ENCODE peak calls at places on chromosome 15, in ten cellular contexts. W is GM13977, I is uterus, T is bronchial epithelial cell, S is upper lobe of right lung, H is nephron progenitor cell, Z is AG10803, B is GM10248, C is RWPE1, K is cardiac fibroblast. V is an unnamed sample.

GRCh38 chr15:96232335-96232734 is 98.2 kb upstream of the NR2F2 start:
- DNase-seq in H (no peak), T (no peak), Z (no peak), K (no peak), W (no peak), B (no peak), S (no peak), I (no peak), C (no peak), V (no peak)

GRCh38 chr15:94000603-94001002 is 230.8 kb upstream of the MCTP2 start:
- DNase-seq in S (no peak), K (no peak), B (no peak), I (no peak), T (no peak), W (no peak), C (no peak), Z (no peak), H (no peak), V (no peak)

GRCh38 chr15:98689431-98689861 is 41.1 kb downstream of the IGF1R start:
- DNase-seq in H (no peak), Z (peak), T (peak), C (peak), I (no peak), B (no peak), S (no peak), K (peak), W (no peak), V (no peak)

GRCh38 chr15:100186366-100186765 is 155.4 kb downstream of the ADAMTS17 start:
- DNase-seq in W (no peak), C (no peak), B (no peak), Z (no peak), T (no peak), I (no peak), S (no peak), K (no peak), H (no peak), V (no peak)

GRCh38 chr15:40929730-40930429 is 740 bp downstream of the DLL4 start:
- DNase-seq in S (peak), C (no peak), I (no peak), W (no peak), B (no peak), Z (peak), K (peak), T (no peak), H (peak), V (peak)

GRCh38 chr15:88126695-88127476 is 129.7 kb downstream of the NTRK3 start:
- DNase-seq in Z (peak), S (no peak), B (no peak), W (no peak), I (no peak), T (no peak), H (no peak), C (no peak), K (no peak), V (no peak)

GRCh38 chr15:65212097-65212496 is 824 bp upstream of the CILP start:
- DNase-seq in W (peak), B (peak), I (no peak), T (no peak), C (no peak), K (no peak), Z (no peak), H (no peak), S (no peak), V (no peak)

GRCh38 chr15:82950746-82951370 is 1.7 kb downstream of the HOMER2 start:
- DNase-seq in I (no peak), T (no peak), S (no peak), B (peak), K (no peak), W (peak), H (no peak), Z (peak), C (no peak), V (no peak)

DNA sequence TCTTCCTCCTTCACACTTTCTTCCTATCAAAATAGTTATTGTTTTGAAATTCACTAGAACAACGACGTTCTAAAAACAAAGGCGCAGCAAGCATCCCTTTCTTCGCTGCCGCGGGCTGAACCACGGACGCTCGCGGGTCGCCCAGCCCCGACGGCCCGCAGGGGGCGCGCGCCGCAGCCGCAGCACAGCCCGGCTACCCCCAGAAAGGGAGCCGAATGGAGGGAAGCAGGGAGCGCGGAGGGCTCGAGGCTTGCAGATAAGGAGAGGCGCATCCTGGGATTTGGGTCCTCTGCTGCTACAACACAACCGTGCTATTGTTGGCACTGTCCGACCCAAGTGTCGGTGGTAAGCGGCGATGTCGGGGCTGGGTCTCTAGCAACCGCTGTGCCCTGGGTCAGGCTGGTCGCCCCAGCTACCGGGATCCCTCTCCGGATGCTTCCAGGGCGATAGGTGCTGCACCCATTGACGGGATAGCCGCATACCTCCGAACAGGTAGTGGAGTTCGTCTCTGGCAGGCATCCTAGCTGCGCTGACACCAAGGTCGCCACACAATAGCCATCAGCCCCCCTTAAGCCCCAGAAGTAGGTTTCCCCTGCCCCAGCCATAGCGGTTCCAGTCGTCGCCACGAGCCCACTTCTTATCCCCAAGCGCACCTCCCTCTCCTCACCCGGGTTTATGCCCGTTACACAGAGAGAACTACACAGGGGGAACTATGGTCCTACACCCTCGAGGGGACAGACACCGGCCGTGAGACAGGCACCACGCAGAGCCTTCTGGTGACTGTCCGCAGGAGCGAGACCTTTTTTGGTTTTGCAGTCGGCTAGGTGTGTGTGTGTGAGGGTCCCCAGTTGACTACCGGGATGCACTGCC is 6.0 kb downstream of the ONECUT1 start:
- DNase-seq in H (peak), Z (no peak), C (peak), I (no peak), K (no peak), B (no peak), T (no peak), W (no peak), S (peak), V (peak)
- TF ChIP-seq CTCF in H (peak), Z (no peak), C (peak), I (peak), K (peak), B (no peak), T (peak), W (peak), S (peak), V (peak)

DNA sequence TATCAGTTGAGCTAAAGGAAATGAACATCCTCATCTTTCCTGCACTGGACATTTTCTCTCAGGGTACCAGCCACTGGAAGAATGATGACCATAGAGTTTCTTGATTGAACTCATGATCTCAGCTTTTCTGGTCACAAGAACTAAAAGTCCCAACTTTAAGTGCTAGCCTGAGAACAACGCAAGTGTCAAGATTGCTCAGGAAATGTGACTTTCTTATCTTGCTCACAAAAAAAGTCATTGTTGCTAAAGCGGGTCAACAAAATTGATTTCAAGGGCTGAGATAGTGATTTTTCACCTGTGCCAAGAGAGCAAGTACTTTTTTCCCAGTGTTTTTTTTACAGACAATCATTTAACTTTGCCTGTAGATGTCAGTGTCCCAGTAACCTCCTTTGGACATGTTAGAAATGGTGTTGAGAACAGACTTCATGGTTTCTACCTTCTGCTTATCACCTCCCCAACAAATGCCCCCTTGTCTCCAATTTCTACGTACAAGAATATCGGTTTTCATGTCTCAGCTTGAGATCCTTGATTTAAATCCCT is 125.9 kb downstream of the SEMA6D start:
- DNase-seq in Z (no peak), T (no peak), I (no peak), K (no peak), S (no peak), B (no peak), W (no peak), H (no peak), C (no peak), V (no peak)
- TF ChIP-seq CTCF in Z (no peak), T (no peak), I (no peak), K (no peak), S (no peak), B (no peak), W (no peak), H (no peak), C (no peak), V (no peak)

GRCh38 chr15:35545825-35546580 is at the start of gene DPH6:
- DNase-seq in H (peak), T (peak), K (peak), C (peak), S (peak), Z (peak), B (peak), W (peak), I (peak), V (peak)

GRCh38 chr15:35547775-35548364 is 1.9 kb upstream of the DPH6 start:
- DNase-seq in B (no peak), I (no peak), W (no peak), Z (no peak), T (no peak), S (no peak), K (no peak), C (no peak), H (peak), V (peak)

GRCh38 chr15:35548435-35548834 is 2.5 kb upstream of the DPH6 start:
- DNase-seq in I (no peak), B (no peak), K (no peak), Z (no peak), S (no peak), H (no peak), W (no peak), T (peak), C (no peak), V (no peak)

GRCh38 chr15:35546581-35547381 is 816 bp upstream of the DPH6 start:
- DNase-seq in I (no peak), B (no peak), H (no peak), Z (no peak), C (peak), W (no peak), S (no peak), K (no peak), T (no peak), V (no peak)

DNA sequence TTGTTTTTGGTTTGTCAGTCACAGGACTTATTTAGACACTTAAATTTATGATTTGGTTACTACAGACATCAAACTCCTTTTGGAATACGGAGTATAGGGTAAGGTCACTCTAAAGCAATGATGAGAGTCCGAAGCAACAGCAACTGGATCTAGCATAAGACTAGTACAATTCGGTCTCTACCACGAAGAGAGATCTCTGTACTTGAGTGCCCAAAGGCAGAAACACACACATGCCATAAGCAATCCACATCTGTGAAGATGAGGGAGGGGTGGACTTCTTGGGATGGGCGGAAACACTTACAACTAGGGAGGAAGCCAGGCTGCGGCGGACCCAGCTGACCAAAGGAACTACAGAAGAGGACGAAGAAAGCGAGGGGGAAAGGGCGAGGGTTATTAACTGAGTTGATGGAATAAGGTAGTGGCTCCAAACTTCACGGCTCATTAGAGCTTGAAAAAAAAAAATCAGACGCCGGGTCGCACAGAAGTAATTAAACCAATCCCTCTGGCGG is 595 bp downstream of the DPH6 start:
- DNase-seq in T (peak), K (peak), I (peak), B (peak), S (peak), W (peak), H (peak), Z (peak), C (peak), V (peak)
- TF ChIP-seq CTCF in T (no peak), K (peak), I (no peak), B (no peak), S (no peak), W (no peak), H (no peak), Z (no peak), C (no peak), V (peak)

GRCh38 chr15:25710184-25710583 is 152.9 kb downstream of the ATP10A start:
- DNase-seq in K (peak), C (no peak), Z (peak), H (peak), T (no peak), I (no peak), B (peak), W (no peak), S (peak), V (peak)
- TF ChIP-seq CTCF in K (peak), C (peak), Z (peak), H (peak), T (peak), I (peak), B (peak), W (peak), S (peak), V (peak)

GRCh38 chr15:74825895-74826294 is 532 bp upstream of the CPLX3 start:
- DNase-seq in S (no peak), Z (no peak), H (no peak), C (no peak), B (no peak), W (no peak), T (no peak), I (no peak), K (no peak), V (no peak)
- TF ChIP-seq CTCF in S (no peak), Z (no peak), H (no peak), C (no peak), B (no peak), W (no peak), T (no peak), I (no peak), K (no peak), V (no peak)